ENCODE peak calls at places on chromosomes 3 and 15, in seven cellular contexts. G is IMR-90, V is H9, Q is fibroblast of lung, L is neuronal stem cell, K is HCT116, F is neural progenitor cell. I is an unnamed sample.

GRCh38 chr3:152176998-152177397 is 91.7 kb upstream of the MBNL1 start:
- DNase-seq in G (no peak), V (no peak), Q (no peak), L (no peak), K (no peak), F (no peak), I (no peak)

GRCh38 chr15:51647128-51647562 is 24.6 kb upstream of the DMXL2 start:
- DNase-seq in G (peak; percentile 43), V (no peak), Q (peak; percentile 59), L (no peak), K (no peak), F (no peak), I (no peak)

GRCh38 chr15:91133511-91133910 is 33.5 kb downstream of the SV2B start:
- DNase-seq in G (no peak), V (peak; percentile 35), Q (no peak), L (no peak), K (no peak), F (peak; percentile 61), I (no peak)

GRCh38 chr3:126180477-126181397 is at the start of gene ALDH1L1:
- DNase-seq in G (peak; percentile 6), V (peak; percentile 83), Q (peak; percentile 81), L (peak; percentile 58), K (no peak), F (peak; percentile 84), I (no peak)

GRCh38 chr15:98683821-98684220 is 35.5 kb downstream of the IGF1R start:
- DNase-seq in G (no peak), V (no peak), Q (no peak), L (no peak), K (no peak), F (peak; percentile 45), I (no peak)

GRCh38 chr3:65672876-65673815 is 365.6 kb downstream of the MAGI1 start:
- DNase-seq in G (peak; percentile 57), V (peak; percentile 50), Q (peak; percentile 67), L (peak; percentile 48), K (peak; percentile 43), F (peak; percentile 83), I (no peak)

GRCh38 chr3:62406945-62407344 is 33.6 kb upstream of the FEZF2 start:
- DNase-seq in G (no peak), V (no peak), Q (no peak), L (no peak), K (no peak), F (no peak), I (no peak)

GRCh38 chr3:115359507-115359906 is 212.4 kb upstream of the ZBTB20 start:
- DNase-seq in G (peak; percentile 23), V (no peak), Q (peak; percentile 52), L (no peak), K (no peak), F (no peak), I (no peak)

GRCh38 chr3:183032904-183033555 is 52.7 kb upstream of the DCUN1D1 start:
- DNase-seq in G (no peak), V (no peak), Q (no peak), L (no peak), K (no peak), F (no peak), I (no peak)

GRCh38 chr15:89515477-89515876 is 19.1 kb upstream of the RHCG start:
- DNase-seq in G (no peak), V (no peak), Q (no peak), L (no peak), K (no peak), F (no peak), I (no peak)

GRCh38 chr15:90074916-90075315 is 27.4 kb downstream of the IDH2 start:
- DNase-seq in G (no peak), V (no peak), Q (no peak), L (no peak), K (no peak), F (no peak), I (no peak)

GRCh38 chr3:156543043-156543555 is 11.8 kb downstream of the SSR3 start:
- DNase-seq in G (no peak), V (no peak), Q (no peak), L (no peak), K (no peak), F (no peak), I (no peak)

GRCh38 chr3:24480497-24480896 is 14.2 kb downstream of the THRB start:
- DNase-seq in G (no peak), V (no peak), Q (no peak), L (no peak), K (no peak), F (no peak), I (no peak)

GRCh38 chr15:44545934-44546802 is 9.2 kb downstream of the EIF3J start:
- DNase-seq in G (peak; percentile 52), V (no peak), Q (peak; percentile 39), L (no peak), K (no peak), F (no peak), I (peak; percentile 87)

GRCh38 chr3:196624008-196624790 is 15.3 kb upstream of the NRROS start:
- DNase-seq in G (no peak), V (no peak), Q (no peak), L (no peak), K (no peak), F (no peak), I (no peak)

GRCh38 chr3:81931852-81932251 is 170.4 kb upstream of the GBE1 start:
- DNase-seq in G (no peak), V (no peak), Q (no peak), L (no peak), K (no peak), F (no peak), I (no peak)

GRCh38 chr3:13876451-13876850 is 3.4 kb downstream of the WNT7A start:
- DNase-seq in G (no peak), V (no peak), Q (no peak), L (no peak), K (no peak), F (peak; percentile 36), I (no peak)

GRCh38 chr15:67551207-67551743 is 8.8 kb downstream of the MAP2K5 start:
- DNase-seq in G (no peak), V (no peak), Q (no peak), L (no peak), K (no peak), F (no peak), I (no peak)

DNA sequence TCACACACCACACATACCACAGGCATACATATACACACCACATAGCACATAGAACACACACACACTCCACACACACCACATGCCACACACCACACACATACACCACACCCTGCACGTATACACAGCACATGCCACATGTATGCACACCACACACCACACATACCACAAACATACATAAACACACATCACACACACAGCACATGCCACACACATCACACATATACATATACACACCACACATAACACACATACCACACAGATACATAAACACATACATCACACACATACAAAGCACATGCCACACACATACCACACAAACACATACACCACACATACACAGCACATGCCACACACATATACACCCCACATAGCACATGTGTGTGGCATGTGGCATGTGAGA is 171.1 kb downstream of the OR4M2 start:
- DNase-seq in G (no peak), V (no peak), Q (no peak), L (no peak), K (no peak), F (no peak), I (no peak)
- H3K9me3 ChIP-seq in G (peaks cover 30% of the 10 kb centered on the region), V (peaks cover 92% of the 10 kb centered on the region), Q (peaks cover 7% of the 10 kb centered on the region), L (no peaks in the 10 kb centered on the region), K (peaks cover 22% of the 10 kb centered on the region), F (peaks cover 67% of the 10 kb centered on the region), I (peaks cover 5% of the 10 kb centered on the region)

DNA sequence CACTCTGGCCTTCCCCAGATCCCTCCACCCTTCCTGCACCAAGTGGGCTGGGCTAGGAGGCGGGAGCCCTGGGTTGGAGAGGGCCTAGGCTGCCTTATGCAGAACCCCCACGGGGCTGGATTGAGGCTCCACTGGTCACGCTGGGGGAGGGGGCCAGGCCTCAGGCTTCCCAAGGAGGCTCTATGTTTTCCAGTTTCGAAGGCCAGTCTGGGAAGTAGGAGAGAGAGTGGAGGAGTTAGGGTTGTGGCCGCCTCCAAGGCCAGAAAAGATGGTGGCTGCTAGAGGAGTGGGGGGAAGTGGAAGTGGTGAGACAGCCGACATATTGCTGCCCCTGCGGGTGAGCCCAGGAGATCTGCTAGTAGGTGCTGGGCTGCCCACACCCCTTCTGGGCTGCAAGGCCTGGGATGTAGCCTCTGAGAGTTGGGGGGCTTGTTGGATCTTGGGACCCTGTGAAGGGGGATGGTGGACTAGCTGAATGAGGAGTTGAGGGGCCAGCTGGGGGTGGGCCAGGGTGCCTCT is 1.2 kb downstream of the GNAI2 start:
- DNase-seq in G (no peak), V (no peak), Q (peak; percentile 42), L (no peak), K (no peak), F (peak; percentile 65), I (peak; percentile 93)
- H2AFZ ChIP-seq in G (peak overlapping the region; percentile 88), V (no peak overlapping the region), Q (no peak overlapping the region), L (no peak overlapping the region), K (no peak overlapping the region), F (no peak overlapping the region), I (no peak overlapping the region)

GRCh38 chr3:70618151-70618550 is 305.7 kb upstream of the MDFIC2 start:
- DNase-seq in G (no peak), V (no peak), Q (no peak), L (no peak), K (no peak), F (no peak), I (no peak)

GRCh38 chr3:70620956-70621355 is 308.5 kb upstream of the MDFIC2 start:
- DNase-seq in G (no peak), V (no peak), Q (no peak), L (no peak), K (no peak), F (no peak), I (no peak)

GRCh38 chr3:70620367-70620766 is 307.9 kb upstream of the MDFIC2 start:
- DNase-seq in G (no peak), V (no peak), Q (no peak), L (no peak), K (no peak), F (no peak), I (no peak)

DNA sequence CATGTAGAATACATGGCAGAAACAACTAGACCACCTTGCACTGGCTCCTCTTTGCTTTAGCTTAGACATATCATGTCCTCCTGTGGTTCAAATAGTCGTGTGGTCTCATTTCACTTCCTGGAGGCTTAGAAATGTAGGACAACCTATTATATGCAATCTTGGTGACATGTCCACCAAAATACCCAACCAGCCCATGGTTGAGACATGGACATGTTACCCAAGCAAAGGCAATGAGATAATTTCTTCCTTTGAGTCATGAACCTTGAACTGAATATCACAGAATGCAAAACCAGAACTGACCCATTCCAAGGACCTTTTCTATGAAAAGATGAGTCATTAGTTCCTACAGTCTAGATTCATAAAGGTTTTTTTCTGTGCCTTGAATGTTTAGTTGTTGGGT is 309.0 kb upstream of the MDFIC2 start:
- DNase-seq in G (no peak), V (no peak), Q (no peak), L (no peak), K (no peak), F (no peak), I (no peak)
- H3K27me3 ChIP-seq in G (peaks cover 4% of the 10 kb centered on the region), V (no peaks in the 10 kb centered on the region), Q (no peaks in the 10 kb centered on the region), L (no peaks in the 10 kb centered on the region), K (no peaks in the 10 kb centered on the region), F (no peaks in the 10 kb centered on the region), I (peaks cover 8% of the 10 kb centered on the region)

DNA sequence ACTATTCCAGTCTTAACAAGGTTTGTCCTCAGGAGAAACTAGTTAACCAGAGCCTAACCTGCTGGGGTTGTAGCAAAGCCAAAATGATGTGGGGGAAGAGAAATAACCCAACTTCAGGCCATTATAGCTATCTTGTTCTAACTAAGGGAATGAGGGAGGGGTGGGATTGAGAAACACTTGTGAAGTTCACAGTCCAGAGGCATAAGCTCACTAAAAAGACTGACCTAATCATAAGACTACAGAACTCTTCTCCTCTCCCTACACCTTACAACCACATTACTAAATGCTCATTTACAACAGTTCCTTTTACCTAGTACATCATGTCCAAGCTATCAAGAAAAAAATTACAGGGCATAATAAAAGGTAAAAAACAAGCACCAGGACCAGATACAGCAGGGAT is 52.8 kb downstream of the UBE3A start:
- DNase-seq in G (no peak), V (no peak), Q (no peak), L (no peak), K (no peak), F (no peak), I (no peak)
- H3K9me3 ChIP-seq in G (no peaks in the 10 kb centered on the region), V (no peaks in the 10 kb centered on the region), Q (no peaks in the 10 kb centered on the region), L (peaks cover 67% of the 10 kb centered on the region), K (no peaks in the 10 kb centered on the region), F (peaks cover 9% of the 10 kb centered on the region), I (no peaks in the 10 kb centered on the region)

I was measured in osteoblast.